ENCODE peak calls at places on chromosomes 16 and 17, in four cellular contexts. B is DMS153, G is GM04504, A is GM23248. L is an unnamed sample.

GRCh38 chr16:2273484-2273883 is 5.6 kb upstream of the RNPS1 start:
- DNase-seq in G (no peak), B (no peak), A (no peak), L (no peak)

GRCh38 chr16:88617268-88618031 is 20.9 kb upstream of the IL17C start:
- DNase-seq in G (no peak), B (peak), A (no peak), L (no peak)

GRCh38 chr16:81449241-81449640 is 4.6 kb downstream of the CMIP start:
- DNase-seq in B (no peak), A (no peak), G (no peak), L (no peak)

GRCh38 chr16:46743232-46743719 is 4.9 kb downstream of the MYLK3 start:
- DNase-seq in A (peak), G (peak), B (no peak), L (peak)

GRCh38 chr16:16140537-16140936 is 82.8 kb downstream of the ABCC6 start:
- DNase-seq in B (no peak), A (no peak), G (no peak), L (no peak)

GRCh38 chr16:1048442-1049112 is 24.0 kb upstream of the SSTR5 start:
- DNase-seq in G (no peak), B (peak), A (peak), L (no peak)

GRCh38 chr17:78176548-78177025 is 8.2 kb downstream of the SYNGR2 start:
- DNase-seq in A (peak), G (no peak), B (peak), L (no peak)

GRCh38 chr17:68248199-68248825 is 469 bp downstream of the AMZ2 start:
- DNase-seq in B (peak), G (peak), A (peak), L (no peak)

GRCh38 chr16:50857881-50858280 is 116.0 kb downstream of the CYLD start:
- DNase-seq in A (no peak), G (no peak), B (no peak), L (no peak)

GRCh38 chr16:2704166-2704982 is 15.7 kb downstream of the PRSS27 start:
- DNase-seq in G (no peak), B (no peak), A (no peak), L (no peak)

GRCh38 chr17:67245073-67245693 is at the start of gene HELZ:
- DNase-seq in G (peak), A (peak), B (peak), L (peak)

GRCh38 chr17:37813753-37814152 is 68.9 kb upstream of the HNF1B start:
- DNase-seq in B (no peak), A (peak), G (peak), L (no peak)

GRCh38 chr17:65167581-65167980 is 30.4 kb downstream of the RGS9 start:
- DNase-seq in A (no peak), B (no peak), G (no peak), L (no peak)

GRCh38 chr16:67326472-67327309 is at the start of the genes KCTD19 and LRRC36:
- DNase-seq in B (peak), A (peak), G (no peak), L (peak)

GRCh38 chr17:75490953-75491649 is 24.2 kb downstream of the CASKIN2 start:
- DNase-seq in A (no peak), B (no peak), G (no peak), L (no peak)

GRCh38 chr16:3578610-3579551 is 1.7 kb upstream of the NLRC3 start:
- DNase-seq in A (no peak), B (no peak), G (no peak), L (peak)

GRCh38 chr16:31484491-31485171 is 1.7 kb downstream of the SLC5A2 start:
- DNase-seq in A (no peak), G (no peak), B (no peak), L (no peak)

GRCh38 chr16:28567292-28567691 is 13.6 kb downstream of the SGF29 start:
- DNase-seq in A (no peak), B (no peak), G (no peak), L (no peak)

GRCh38 chr17:53472586-53472985 is 350.1 kb upstream of the KIF2B start:
- DNase-seq in B (no peak), G (no peak), A (no peak), L (no peak)

GRCh38 chr16:73912850-73913249 is 383.8 kb upstream of the PSMD7 start:
- DNase-seq in A (no peak), G (no peak), B (no peak), L (no peak)

GRCh38 chr17:7380321-7380720 is 568 bp upstream of the TNK1 start:
- DNase-seq in G (peak), B (no peak), A (peak), L (no peak)

GRCh38 chr17:39667262-39668140 is 752 bp upstream of the PNMT start:
- DNase-seq in G (no peak), B (no peak), A (peak), L (no peak)

GRCh38 chr17:67993153-67993997 is 2.9 kb downstream of the C17orf58 start:
- DNase-seq in B (peak), A (peak), G (peak), L (peak)

GRCh38 chr16:10578474-10579316 is 1.7 kb downstream of the EMP2 start:
- DNase-seq in A (no peak), G (no peak), B (peak), L (no peak)

GRCh38 chr17:4310349-4311060 is 46.7 kb upstream of the ANKFY1 start:
- DNase-seq in B (no peak), A (peak), G (no peak), L (no peak)

GRCh38 chr16:57381791-57382534 is 9.7 kb downstream of the CX3CL1 start:
- DNase-seq in A (no peak), B (no peak), G (no peak), L (no peak)

GRCh38 chr17:68201425-68201785 is 46.4 kb upstream of the AMZ2 start:
- DNase-seq in G (no peak), B (no peak), A (no peak), L (no peak)

L was measured in GM18507.